ENCODE peak calls at places on chromosomes 6 and 20, in nine cellular contexts. One of them, this sample, is unnamed.

GRCh38 chr6:133939778-133940667 is 13.0 kb upstream of the TBPL1 start:
- DNase-seq in ovary: no peak
- DNase-seq in astrocyte: no peak
- DNase-seq in prostate gland: no peak
- DNase-seq in upper lobe of left lung: no peak
- DNase-seq in adrenal gland: no peak
- DNase-seq in heart right ventricle: no peak
- DNase-seq in pancreas: no peak
- DNase-seq in uterus: no peak
- DNase-seq in this sample: no peak

GRCh38 chr6:56268266-56268665 is 20.9 kb upstream of the COL21A1 start:
- DNase-seq in upper lobe of left lung: no peak
- DNase-seq in prostate gland: no peak
- DNase-seq in ovary: no peak
- DNase-seq in uterus: no peak
- DNase-seq in pancreas: no peak
- DNase-seq in heart right ventricle: no peak
- DNase-seq in astrocyte: peak; percentile 4
- DNase-seq in adrenal gland: no peak
- DNase-seq in this sample: no peak

GRCh38 chr6:33860706-33861474 is 57.1 kb upstream of the MLN start:
- DNase-seq in pancreas: no peak
- DNase-seq in heart right ventricle: no peak
- DNase-seq in astrocyte: no peak
- DNase-seq in ovary: no peak
- DNase-seq in upper lobe of left lung: no peak
- DNase-seq in prostate gland: peak; percentile 19
- DNase-seq in adrenal gland: no peak
- DNase-seq in uterus: no peak
- DNase-seq in this sample: peak; percentile 37

GRCh38 chr6:94535798-94536197 is 1041.5 kb upstream of the MANEA start:
- DNase-seq in uterus: no peak
- DNase-seq in upper lobe of left lung: no peak
- DNase-seq in heart right ventricle: no peak
- DNase-seq in astrocyte: no peak
- DNase-seq in pancreas: no peak
- DNase-seq in prostate gland: no peak
- DNase-seq in ovary: no peak
- DNase-seq in adrenal gland: no peak
- DNase-seq in this sample: no peak

GRCh38 chr20:22773326-22773725 is 189.0 kb upstream of the FOXA2 start:
- DNase-seq in adrenal gland: no peak
- DNase-seq in upper lobe of left lung: no peak
- DNase-seq in pancreas: no peak
- DNase-seq in prostate gland: no peak
- DNase-seq in ovary: no peak
- DNase-seq in heart right ventricle: no peak
- DNase-seq in astrocyte: no peak
- DNase-seq in uterus: no peak
- DNase-seq in this sample: peak; percentile 40

GRCh38 chr6:135147637-135148592 is 33.2 kb upstream of the MYB start:
- DNase-seq in ovary: no peak
- DNase-seq in pancreas: no peak
- DNase-seq in prostate gland: no peak
- DNase-seq in uterus: no peak
- DNase-seq in adrenal gland: no peak
- DNase-seq in upper lobe of left lung: no peak
- DNase-seq in heart right ventricle: no peak
- DNase-seq in astrocyte: no peak
- DNase-seq in this sample: no peak

GRCh38 chr6:129498950-129499870 is 210.8 kb downstream of the ARHGAP18 start:
- DNase-seq in uterus: no peak
- DNase-seq in upper lobe of left lung: peak; percentile 31
- DNase-seq in heart right ventricle: no peak
- DNase-seq in ovary: no peak
- DNase-seq in adrenal gland: no peak
- DNase-seq in prostate gland: peak; percentile 36
- DNase-seq in astrocyte: peak; percentile 46
- DNase-seq in pancreas: no peak
- DNase-seq in this sample: peak; percentile 70

GRCh38 chr20:45037050-45037449 is 63.9 kb downstream of the KCNS1 start:
- DNase-seq in prostate gland: no peak
- DNase-seq in adrenal gland: peak; percentile 43
- DNase-seq in ovary: no peak
- DNase-seq in uterus: peak; percentile 47
- DNase-seq in heart right ventricle: peak; percentile 42
- DNase-seq in upper lobe of left lung: no peak
- DNase-seq in pancreas: no peak
- DNase-seq in astrocyte: peak; percentile 74
- DNase-seq in this sample: no peak

GRCh38 chr6:119495230-119495683 is 145.7 kb upstream of the MAN1A1 start:
- DNase-seq in upper lobe of left lung: no peak
- DNase-seq in prostate gland: no peak
- DNase-seq in pancreas: peak; percentile 36
- DNase-seq in adrenal gland: peak; percentile 78
- DNase-seq in heart right ventricle: peak; percentile 8
- DNase-seq in ovary: no peak
- DNase-seq in astrocyte: no peak
- DNase-seq in uterus: no peak
- DNase-seq in this sample: no peak

GRCh38 chr20:3218307-3218988 is 9.2 kb downstream of the ITPA start:
- DNase-seq in heart right ventricle: peak; percentile 48
- DNase-seq in adrenal gland: peak; percentile 79
- DNase-seq in prostate gland: peak; percentile 25
- DNase-seq in pancreas: peak; percentile 87
- DNase-seq in ovary: peak; percentile 44
- DNase-seq in upper lobe of left lung: peak; percentile 60
- DNase-seq in uterus: no peak
- DNase-seq in astrocyte: no peak
- DNase-seq in this sample: peak; percentile 60

GRCh38 chr20:51815383-51816076 is 13.2 kb upstream of the SALL4 start:
- DNase-seq in prostate gland: no peak
- DNase-seq in adrenal gland: no peak
- DNase-seq in ovary: no peak
- DNase-seq in astrocyte: no peak
- DNase-seq in uterus: no peak
- DNase-seq in upper lobe of left lung: no peak
- DNase-seq in heart right ventricle: no peak
- DNase-seq in pancreas: no peak
- DNase-seq in this sample: no peak

GRCh38 chr6:110414669-110415296 is 592 bp downstream of the DDO start:
- DNase-seq in astrocyte: peak; percentile 2
- DNase-seq in ovary: no peak
- DNase-seq in uterus: no peak
- DNase-seq in upper lobe of left lung: no peak
- DNase-seq in prostate gland: no peak
- DNase-seq in pancreas: no peak
- DNase-seq in adrenal gland: peak; percentile 31
- DNase-seq in heart right ventricle: peak; percentile 29
- DNase-seq in this sample: no peak

GRCh38 chr20:62192635-62193034 is 9.8 kb downstream of the MTG2 start:
- DNase-seq in astrocyte: no peak
- DNase-seq in pancreas: peak; percentile 20
- DNase-seq in uterus: no peak
- DNase-seq in upper lobe of left lung: no peak
- DNase-seq in prostate gland: no peak
- DNase-seq in ovary: no peak
- DNase-seq in adrenal gland: no peak
- DNase-seq in heart right ventricle: no peak
- DNase-seq in this sample: no peak

GRCh38 chr20:18466574-18466893 is 296 bp downstream of the DZANK1 start:
- DNase-seq in uterus: no peak
- DNase-seq in astrocyte: no peak
- DNase-seq in ovary: no peak
- DNase-seq in heart right ventricle: no peak
- DNase-seq in prostate gland: no peak
- DNase-seq in adrenal gland: no peak
- DNase-seq in pancreas: no peak
- DNase-seq in upper lobe of left lung: no peak
- DNase-seq in this sample: no peak

GRCh38 chr20:18466894-18467678 is at the start of the genes DZANK1 and POLR3F:
- DNase-seq in heart right ventricle: peak; percentile 95
- DNase-seq in ovary: peak; percentile 95
- DNase-seq in prostate gland: peak; percentile 92
- DNase-seq in astrocyte: peak; percentile 90
- DNase-seq in uterus: peak; percentile 94
- DNase-seq in pancreas: peak; percentile 97
- DNase-seq in upper lobe of left lung: peak; percentile 97
- DNase-seq in adrenal gland: peak; percentile 96
- DNase-seq in this sample: peak; percentile 96

GRCh38 chr20:18465536-18466200 is 1.2 kb downstream of the DZANK1 start:
- DNase-seq in heart right ventricle: no peak
- DNase-seq in ovary: no peak
- DNase-seq in adrenal gland: no peak
- DNase-seq in upper lobe of left lung: no peak
- DNase-seq in astrocyte: no peak
- DNase-seq in uterus: no peak
- DNase-seq in pancreas: no peak
- DNase-seq in prostate gland: no peak
- DNase-seq in this sample: no peak
- H3K4me3 ChIP-seq in heart right ventricle: no peak overlapping the region
- H3K4me3 ChIP-seq in ovary: no peak overlapping the region
- H3K4me3 ChIP-seq in adrenal gland: peak overlapping the region; percentile 79
- H3K4me3 ChIP-seq in upper lobe of left lung: no peak overlapping the region
- H3K4me3 ChIP-seq in astrocyte: peak overlapping the region; percentile 93
- H3K4me3 ChIP-seq in uterus: no peak overlapping the region
- H3K4me3 ChIP-seq in pancreas: no peak overlapping the region
- H3K4me3 ChIP-seq in prostate gland: no peak overlapping the region
- H3K4me3 ChIP-seq in this sample: no peak overlapping the region

DNA sequence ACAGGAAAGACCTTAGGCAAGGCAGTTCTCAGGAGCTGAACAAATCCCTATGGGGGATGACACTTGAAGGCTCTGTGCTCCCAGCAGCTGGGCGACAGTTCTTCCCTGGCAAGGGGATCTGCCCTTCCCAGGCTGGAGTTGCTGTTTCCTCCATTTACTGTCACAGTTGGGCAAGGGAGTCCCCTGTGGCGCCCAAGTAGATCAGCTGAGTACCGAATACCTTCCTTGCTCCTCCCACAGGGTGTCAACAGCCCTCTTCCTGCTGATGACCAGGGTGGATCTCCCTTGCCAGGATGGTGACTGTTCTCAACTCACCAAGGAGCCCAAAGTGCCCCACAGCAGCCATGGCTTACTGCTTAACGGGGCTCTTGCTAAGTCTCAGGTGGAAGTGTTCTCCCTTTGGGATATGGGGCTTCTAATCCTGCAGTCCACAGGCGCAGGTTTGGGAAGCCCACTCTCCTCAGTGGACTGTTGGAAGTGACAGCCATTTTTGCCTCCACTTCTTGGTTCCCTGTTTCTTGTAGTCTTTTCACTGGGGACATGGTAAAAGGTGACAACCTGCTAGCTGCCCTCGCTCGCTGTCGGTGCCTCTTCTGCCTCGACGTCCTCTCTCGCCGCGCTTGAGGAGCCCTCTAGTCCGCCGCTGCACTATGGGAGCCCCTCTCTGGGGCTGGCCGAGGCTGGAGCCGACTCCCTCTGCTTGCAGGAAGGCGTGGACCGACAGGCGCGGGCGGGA is 5.7 kb upstream of the PSMG4 start:
- DNase-seq in adrenal gland: no peak
- DNase-seq in upper lobe of left lung: no peak
- DNase-seq in pancreas: no peak
- DNase-seq in prostate gland: no peak
- DNase-seq in uterus: no peak
- DNase-seq in astrocyte: no peak
- DNase-seq in ovary: no peak
- DNase-seq in heart right ventricle: no peak
- DNase-seq in this sample: no peak
- TF ChIP-seq CTCF in adrenal gland: no peak
- TF ChIP-seq CTCF in upper lobe of left lung: no peak
- TF ChIP-seq CTCF in pancreas: no peak
- TF ChIP-seq CTCF in prostate gland: no peak
- TF ChIP-seq CTCF in uterus: no peak
- TF ChIP-seq CTCF in astrocyte: no peak
- TF ChIP-seq CTCF in ovary: no peak
- TF ChIP-seq CTCF in heart right ventricle: no peak
- TF ChIP-seq CTCF in this sample: no peak

GRCh38 chr6:127518710-127519468 is at the start of gene MTCL3:
- DNase-seq in prostate gland: no peak
- DNase-seq in pancreas: peak; percentile 47
- DNase-seq in astrocyte: peak; percentile 82
- DNase-seq in heart right ventricle: peak; percentile 61
- DNase-seq in ovary: no peak
- DNase-seq in upper lobe of left lung: no peak
- DNase-seq in uterus: no peak
- DNase-seq in adrenal gland: peak; percentile 24
- DNase-seq in this sample: peak; percentile 58

GRCh38 chr6:127517698-127518097 is 1.4 kb downstream of the MTCL3 start:
- DNase-seq in uterus: no peak
- DNase-seq in ovary: no peak
- DNase-seq in prostate gland: no peak
- DNase-seq in upper lobe of left lung: no peak
- DNase-seq in adrenal gland: no peak
- DNase-seq in astrocyte: no peak
- DNase-seq in heart right ventricle: no peak
- DNase-seq in pancreas: no peak
- DNase-seq in this sample: no peak

GRCh38 chr6:127519469-127519785 is 292 bp upstream of the MTCL3 start:
- DNase-seq in adrenal gland: no peak
- DNase-seq in prostate gland: no peak
- DNase-seq in pancreas: no peak
- DNase-seq in upper lobe of left lung: no peak
- DNase-seq in astrocyte: no peak
- DNase-seq in uterus: no peak
- DNase-seq in ovary: no peak
- DNase-seq in heart right ventricle: no peak
- DNase-seq in this sample: no peak

GRCh38 chr6:127518212-127518709 is 874 bp downstream of the MTCL3 start:
- DNase-seq in pancreas: no peak
- DNase-seq in heart right ventricle: no peak
- DNase-seq in upper lobe of left lung: no peak
- DNase-seq in prostate gland: no peak
- DNase-seq in adrenal gland: no peak
- DNase-seq in uterus: no peak
- DNase-seq in ovary: no peak
- DNase-seq in astrocyte: no peak
- DNase-seq in this sample: no peak

DNA sequence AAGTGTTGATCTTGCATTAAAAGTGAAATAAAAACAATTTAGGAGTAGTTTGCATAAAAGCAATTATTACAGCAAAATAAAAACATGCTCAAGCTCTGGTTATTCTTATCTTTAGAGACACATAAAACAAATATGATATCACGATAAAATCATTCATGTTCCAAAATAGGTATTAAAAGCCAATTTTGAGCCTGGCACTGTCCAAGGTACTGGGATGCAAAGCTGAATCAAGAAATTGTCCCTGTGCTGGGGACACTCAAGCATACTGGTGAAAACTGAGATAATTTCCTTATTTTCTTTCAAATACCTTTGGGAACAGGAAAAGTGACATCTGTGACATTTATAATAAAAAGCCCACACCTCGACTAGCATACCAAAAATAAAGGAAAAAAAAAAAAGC is 926 bp upstream of the MTCL3 start:
- DNase-seq in heart right ventricle: no peak
- DNase-seq in prostate gland: no peak
- DNase-seq in adrenal gland: no peak
- DNase-seq in ovary: no peak
- DNase-seq in uterus: no peak
- DNase-seq in astrocyte: peak; percentile 6
- DNase-seq in pancreas: no peak
- DNase-seq in upper lobe of left lung: no peak
- DNase-seq in this sample: peak; percentile 35
- H3K27me3 ChIP-seq in heart right ventricle: peaks cover 100% of the 10 kb centered on the region
- H3K27me3 ChIP-seq in prostate gland: peaks cover 8% of the 10 kb centered on the region
- H3K27me3 ChIP-seq in adrenal gland: peaks cover 18% of the 10 kb centered on the region
- H3K27me3 ChIP-seq in ovary: no peaks in the 10 kb centered on the region
- H3K27me3 ChIP-seq in uterus: peaks cover 11% of the 10 kb centered on the region
- H3K27me3 ChIP-seq in astrocyte: no peaks in the 10 kb centered on the region
- H3K27me3 ChIP-seq in pancreas: peaks cover 18% of the 10 kb centered on the region
- H3K27me3 ChIP-seq in upper lobe of left lung: peaks cover 28% of the 10 kb centered on the region
- H3K27me3 ChIP-seq in this sample: peaks cover 40% of the 10 kb centered on the region

GRCh38 chr6:15401120-15401519 is 155.3 kb downstream of the JARID2 start:
- DNase-seq in adrenal gland: no peak
- DNase-seq in heart right ventricle: no peak
- DNase-seq in upper lobe of left lung: no peak
- DNase-seq in prostate gland: no peak
- DNase-seq in pancreas: no peak
- DNase-seq in uterus: no peak
- DNase-seq in astrocyte: no peak
- DNase-seq in ovary: no peak
- DNase-seq in this sample: no peak
- H3K4me3 ChIP-seq in adrenal gland: peak overlapping the region; percentile 62
- H3K4me3 ChIP-seq in heart right ventricle: peak overlapping the region; percentile 23
- H3K4me3 ChIP-seq in upper lobe of left lung: peak overlapping the region; percentile 43
- H3K4me3 ChIP-seq in prostate gland: no peak overlapping the region
- H3K4me3 ChIP-seq in pancreas: no peak overlapping the region
- H3K4me3 ChIP-seq in uterus: no peak overlapping the region
- H3K4me3 ChIP-seq in astrocyte: no peak overlapping the region
- H3K4me3 ChIP-seq in ovary: no peak overlapping the region
- H3K4me3 ChIP-seq in this sample: no peak overlapping the region

This sample was measured in cardiac muscle cell.